ENCODE peak calls at places on chromosomes 4 and X, in four cellular contexts. X is GM23338, S is hepatocyte, V is neural progenitor cell. P is an unnamed sample.

GRCh38 chr4:2607107-2607506 is 70.7 kb downstream of the FAM193A start:
- DNase-seq in X (no peak), S (no peak), V (no peak), P (no peak)

GRCh38 chrX:123291623-123292022 is 107.5 kb downstream of the GRIA3 start:
- DNase-seq in X (no peak), S (no peak), V (no peak), P (no peak)

GRCh38 chr4:108788731-108789130 is 25.9 kb upstream of the ETNPPL start:
- DNase-seq in X (no peak), S (no peak), V (no peak), P (no peak)

GRCh38 chrX:107454302-107454701 is 4.8 kb downstream of the FRMPD3 start:
- DNase-seq in X (no peak), S (no peak), V (no peak), P (peak)

GRCh38 chrX:56618250-56618649 is 54.8 kb downstream of the UBQLN2 start:
- DNase-seq in X (peak), S (no peak), V (no peak), P (no peak)

GRCh38 chr4:40915318-40916217 is 165.8 kb downstream of the NSUN7 start:
- DNase-seq in X (no peak), S (no peak), V (peak), P (no peak)

GRCh38 chr4:176383273-176384077 is 63.7 kb downstream of the SPCS3 start:
- DNase-seq in X (no peak), S (no peak), V (no peak), P (peak)

GRCh38 chr4:7195546-7196282 is 3.4 kb downstream of the SORCS2 start:
- DNase-seq in X (no peak), S (no peak), V (no peak), P (no peak)

GRCh38 chr4:178633263-178633662 is 1191.0 kb upstream of the AGA start:
- DNase-seq in X (peak), S (no peak), V (no peak), P (peak)

GRCh38 chr4:7335363-7336066 is 99.2 kb downstream of the PSAPL1 start:
- DNase-seq in X (peak), S (peak), V (peak), P (peak)

GRCh38 chrX:47499291-47499690 is 16.3 kb upstream of the ZNF41 start:
- DNase-seq in X (no peak), S (no peak), V (no peak), P (peak)

GRCh38 chr4:87853108-87853507 is 20.3 kb downstream of the MEPE start:
- DNase-seq in X (peak), S (peak), V (peak), P (peak)

GRCh38 chr4:115042496-115042895 is 70.9 kb downstream of the NDST4 start:
- DNase-seq in X (peak), S (no peak), V (peak), P (peak)

GRCh38 chrX:130877892-130878321 is 25.1 kb downstream of the ENOX2 start:
- DNase-seq in X (no peak), S (no peak), V (no peak), P (no peak)

GRCh38 chrX:95346854-95347253 is 1337.8 kb upstream of the DIAPH2 start:
- DNase-seq in X (peak), S (no peak), V (no peak), P (peak)

GRCh38 chr4:187309456-187309855 is 585.8 kb upstream of the FAT1 start:
- DNase-seq in X (no peak), S (no peak), V (no peak), P (peak)

GRCh38 chr4:129254126-129254525 is 158.2 kb downstream of the C4orf33 start:
- DNase-seq in X (no peak), S (no peak), V (no peak), P (no peak)

GRCh38 chr4:127622923-127623754 is 9.6 kb upstream of the INTU start:
- DNase-seq in X (peak), S (peak), V (peak), P (no peak)

GRCh38 chr4:11297201-11297600 is 131.5 kb downstream of the HS3ST1 start:
- DNase-seq in X (no peak), S (no peak), V (no peak), P (peak)

GRCh38 chr4:39850727-39851126 is 127.0 kb downstream of the PDS5A start:
- DNase-seq in X (peak), S (no peak), V (no peak), P (no peak)

GRCh38 chr4:75081561-75081960 is 148.6 kb downstream of the PARM1 start:
- DNase-seq in X (no peak), S (no peak), V (no peak), P (no peak)
- TF ChIP-seq EZH2phosphoT487 in X (no peak), S (no peak), V (no peak), P (no peak)

GRCh38 chr4:76896731-76897521 is 1.0 kb downstream of the SOWAHB start:
- DNase-seq in X (peak), S (peak), V (peak), P (peak)
- TF ChIP-seq EZH2 in X (peak), S (no peak), V (peak), P (no peak)

DNA sequence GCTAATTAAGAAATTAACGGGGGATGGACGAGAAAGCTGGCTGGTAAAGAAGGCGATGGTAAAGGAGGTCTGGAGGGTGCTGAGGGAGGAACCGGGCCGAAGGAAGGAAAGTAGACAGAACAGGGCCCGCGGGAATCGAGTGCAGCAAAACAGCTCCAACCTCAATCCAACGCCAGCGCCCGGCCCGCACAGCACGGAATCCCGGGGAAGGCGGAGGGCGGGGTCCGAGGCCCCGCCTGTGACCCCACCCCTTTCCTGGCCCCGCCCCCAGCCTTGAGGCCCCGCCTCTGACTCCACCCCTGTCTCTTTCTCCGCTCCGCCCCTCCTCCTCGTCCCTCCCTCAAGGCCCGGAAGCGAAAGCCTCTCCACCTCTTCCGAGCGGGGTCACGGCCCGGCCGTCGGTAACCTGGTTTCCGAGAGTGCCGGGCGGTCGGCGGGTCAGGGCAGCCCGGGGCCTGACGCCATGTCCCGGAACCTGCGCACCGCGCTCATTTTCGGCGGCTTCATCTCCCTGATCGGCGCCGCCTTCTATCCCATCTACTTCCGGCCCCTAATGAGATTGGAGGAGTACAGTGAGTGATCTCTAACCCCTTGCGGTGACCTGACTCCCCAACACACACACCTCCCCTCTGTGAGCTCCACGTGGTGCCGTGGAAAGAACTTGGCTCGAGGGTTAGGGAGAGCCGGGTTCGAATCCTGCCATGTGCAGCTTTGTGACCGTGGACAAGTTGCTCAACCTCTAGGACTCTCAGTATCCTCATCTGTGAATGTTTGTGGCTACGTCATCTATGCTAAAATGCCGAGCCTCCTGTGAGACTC is at the start of gene SMIM20:
- DNase-seq in X (peak), S (peak), V (peak), P (peak)
- TF ChIP-seq CTCF in X (no peak), S (no peak), V (no peak), P (no peak)

GRCh38 chr4:80365928-80366327 is 30.4 kb downstream of the CFAP299 start:
- DNase-seq in X (peak), S (peak), V (peak), P (peak)
- TF ChIP-seq EZH2phosphoT487 in X (no peak), S (no peak), V (no peak), P (no peak)

GRCh38 chrX:119999087-119999634 is 55.6 kb upstream of the NKAP start:
- DNase-seq in X (peak), S (no peak), V (no peak), P (no peak)

GRCh38 chrX:120001787-120002186 is 58.2 kb upstream of the NKAP start:
- DNase-seq in X (peak), S (no peak), V (no peak), P (no peak)

GRCh38 chrX:119997570-119997969 is 54.0 kb upstream of the NKAP start:
- DNase-seq in X (no peak), S (no peak), V (no peak), P (no peak)

GRCh38 chrX:119996600-119997524 is 53.3 kb upstream of the NKAP start:
- DNase-seq in X (no peak), S (no peak), V (no peak), P (no peak)

DNA sequence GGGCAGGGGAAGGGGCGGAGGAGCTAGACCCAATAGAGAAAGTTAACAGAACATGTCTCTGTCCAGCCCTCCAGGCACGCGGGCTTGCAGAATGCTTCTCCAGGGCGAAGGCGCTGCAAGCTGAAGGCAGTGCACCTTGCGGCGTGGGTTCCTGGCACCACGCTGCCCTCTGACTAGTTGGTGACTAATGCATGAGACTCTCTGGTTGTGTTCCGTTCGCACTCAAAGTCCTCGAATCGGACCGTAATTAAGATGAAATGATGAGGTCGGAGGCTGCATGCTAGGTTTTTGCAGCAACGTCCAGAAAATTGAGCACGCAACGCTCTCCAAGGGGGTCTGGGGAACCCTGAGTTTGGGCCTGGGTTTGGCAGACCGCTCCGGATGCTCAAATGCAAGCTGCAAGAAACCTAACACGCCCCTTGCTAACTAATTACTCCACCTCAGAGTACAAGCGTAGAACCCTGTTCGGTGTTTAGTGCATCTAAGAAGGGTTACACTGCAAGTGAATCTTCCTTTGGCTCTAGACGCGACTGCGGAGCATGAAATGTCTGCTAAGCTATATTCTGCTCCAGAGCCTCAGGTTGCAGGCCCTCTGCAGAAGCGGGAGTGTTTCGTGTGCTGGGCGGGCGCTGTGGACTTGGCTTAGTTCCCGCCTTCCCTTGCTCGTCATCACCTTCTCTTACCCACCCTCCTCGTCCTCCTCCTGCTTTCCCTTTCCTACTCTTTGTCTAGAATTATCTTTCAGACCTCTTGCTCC is 57.1 kb upstream of the NKAP start:
- DNase-seq in X (peak), S (peak), V (peak), P (peak)
- TF ChIP-seq EZH2 in X (no peak), S (no peak), V (peak), P (no peak)

GRCh38 chr4:103996059-103996458 is 276.3 kb upstream of the TACR3 start:
- DNase-seq in X (peak), S (peak), V (peak), P (peak)
- TF ChIP-seq CTCF in X (peak), S (peak), V (peak), P (peak)

P was measured in PC-3.